ENCODE peak calls at places on chromosomes 13 and 19, in ten cellular contexts. One of them, this sample, is unnamed.

GRCh38 chr13:104577029-104577820 is 1511.0 kb upstream of the SLC10A2 start:
- DNase-seq in upper lobe of right lung: no peak
- DNase-seq in AG08396: no peak
- DNase-seq in cardiac muscle cell: peak; percentile 74
- DNase-seq in iPS DF 19.7: no peak
- DNase-seq in putamen: no peak
- DNase-seq in GM06990: no peak
- DNase-seq in activated gamma-delta T cell treated with anti-CD3 and anti-CD28 coated beads, Interleukin-2, amount 50 U/mL, for 16 hours: no peak
- DNase-seq in GM04504: no peak
- DNase-seq in neural crest cell: no peak
- DNase-seq in this sample: no peak

GRCh38 chr13:51778407-51778806 is 25.6 kb downstream of the DHRS12 start:
- DNase-seq in putamen: no peak
- DNase-seq in upper lobe of right lung: no peak
- DNase-seq in neural crest cell: no peak
- DNase-seq in GM04504: no peak
- DNase-seq in AG08396: no peak
- DNase-seq in cardiac muscle cell: no peak
- DNase-seq in iPS DF 19.7: no peak
- DNase-seq in activated gamma-delta T cell treated with anti-CD3 and anti-CD28 coated beads, Interleukin-2, amount 50 U/mL, for 16 hours: no peak
- DNase-seq in GM06990: no peak
- DNase-seq in this sample: no peak

GRCh38 chr19:4911786-4912672 is 2.7 kb downstream of the UHRF1 start:
- DNase-seq in neural crest cell: peak; percentile 54
- DNase-seq in GM06990: peak; percentile 52
- DNase-seq in AG08396: peak; percentile 97
- DNase-seq in putamen: peak; percentile 52
- DNase-seq in iPS DF 19.7: no peak
- DNase-seq in upper lobe of right lung: no peak
- DNase-seq in cardiac muscle cell: peak; percentile 99
- DNase-seq in activated gamma-delta T cell treated with anti-CD3 and anti-CD28 coated beads, Interleukin-2, amount 50 U/mL, for 16 hours: peak; percentile 53
- DNase-seq in GM04504: peak; percentile 99
- DNase-seq in this sample: peak; percentile 75

GRCh38 chr19:9883764-9884163 is 48.6 kb downstream of the PIN1 start:
- DNase-seq in putamen: no peak
- DNase-seq in cardiac muscle cell: no peak
- DNase-seq in activated gamma-delta T cell treated with anti-CD3 and anti-CD28 coated beads, Interleukin-2, amount 50 U/mL, for 16 hours: no peak
- DNase-seq in AG08396: no peak
- DNase-seq in iPS DF 19.7: no peak
- DNase-seq in GM06990: no peak
- DNase-seq in neural crest cell: no peak
- DNase-seq in upper lobe of right lung: no peak
- DNase-seq in GM04504: no peak
- DNase-seq in this sample: no peak

GRCh38 chr13:42836930-42837329 is 55.5 kb downstream of the FAM216B start:
- DNase-seq in cardiac muscle cell: peak; percentile 81
- DNase-seq in activated gamma-delta T cell treated with anti-CD3 and anti-CD28 coated beads, Interleukin-2, amount 50 U/mL, for 16 hours: no peak
- DNase-seq in putamen: no peak
- DNase-seq in iPS DF 19.7: no peak
- DNase-seq in upper lobe of right lung: no peak
- DNase-seq in neural crest cell: no peak
- DNase-seq in GM04504: peak; percentile 39
- DNase-seq in GM06990: no peak
- DNase-seq in AG08396: no peak
- DNase-seq in this sample: no peak

GRCh38 chr19:35378356-35378755 is 7.5 kb downstream of the GPR42 start:
- DNase-seq in GM06990: no peak
- DNase-seq in putamen: no peak
- DNase-seq in cardiac muscle cell: no peak
- DNase-seq in AG08396: no peak
- DNase-seq in iPS DF 19.7: no peak
- DNase-seq in activated gamma-delta T cell treated with anti-CD3 and anti-CD28 coated beads, Interleukin-2, amount 50 U/mL, for 16 hours: no peak
- DNase-seq in GM04504: no peak
- DNase-seq in upper lobe of right lung: peak; percentile 7
- DNase-seq in neural crest cell: no peak
- DNase-seq in this sample: no peak

GRCh38 chr19:7512400-7512851 is 3.5 kb upstream of the ZNF358 start:
- DNase-seq in GM04504: no peak
- DNase-seq in activated gamma-delta T cell treated with anti-CD3 and anti-CD28 coated beads, Interleukin-2, amount 50 U/mL, for 16 hours: no peak
- DNase-seq in cardiac muscle cell: no peak
- DNase-seq in neural crest cell: no peak
- DNase-seq in AG08396: no peak
- DNase-seq in GM06990: no peak
- DNase-seq in upper lobe of right lung: no peak
- DNase-seq in iPS DF 19.7: no peak
- DNase-seq in putamen: no peak
- DNase-seq in this sample: no peak

GRCh38 chr19:3606690-3607289 is at the start of gene TBXA2R:
- DNase-seq in GM04504: peak; percentile 40
- DNase-seq in GM06990: no peak
- DNase-seq in iPS DF 19.7: no peak
- DNase-seq in upper lobe of right lung: peak; percentile 83
- DNase-seq in putamen: peak; percentile 20
- DNase-seq in activated gamma-delta T cell treated with anti-CD3 and anti-CD28 coated beads, Interleukin-2, amount 50 U/mL, for 16 hours: peak; percentile 39
- DNase-seq in neural crest cell: no peak
- DNase-seq in cardiac muscle cell: peak; percentile 64
- DNase-seq in AG08396: peak; percentile 95
- DNase-seq in this sample: peak; percentile 27

GRCh38 chr19:1882089-1882785 is 3.1 kb downstream of the ABHD17A start:
- DNase-seq in iPS DF 19.7: no peak
- DNase-seq in cardiac muscle cell: no peak
- DNase-seq in GM04504: no peak
- DNase-seq in GM06990: no peak
- DNase-seq in putamen: peak; percentile 74
- DNase-seq in neural crest cell: no peak
- DNase-seq in AG08396: no peak
- DNase-seq in activated gamma-delta T cell treated with anti-CD3 and anti-CD28 coated beads, Interleukin-2, amount 50 U/mL, for 16 hours: peak; percentile 69
- DNase-seq in upper lobe of right lung: no peak
- DNase-seq in this sample: peak; percentile 79

GRCh38 chr13:59715591-59715990 is 448.1 kb downstream of the DIAPH3 start:
- DNase-seq in activated gamma-delta T cell treated with anti-CD3 and anti-CD28 coated beads, Interleukin-2, amount 50 U/mL, for 16 hours: no peak
- DNase-seq in GM04504: no peak
- DNase-seq in neural crest cell: no peak
- DNase-seq in putamen: no peak
- DNase-seq in cardiac muscle cell: no peak
- DNase-seq in GM06990: no peak
- DNase-seq in iPS DF 19.7: no peak
- DNase-seq in upper lobe of right lung: no peak
- DNase-seq in AG08396: no peak
- DNase-seq in this sample: no peak

GRCh38 chr13:100876044-100876403 is 201.4 kb upstream of the TMTC4 start:
- DNase-seq in activated gamma-delta T cell treated with anti-CD3 and anti-CD28 coated beads, Interleukin-2, amount 50 U/mL, for 16 hours: no peak
- DNase-seq in putamen: no peak
- DNase-seq in GM06990: no peak
- DNase-seq in neural crest cell: no peak
- DNase-seq in AG08396: no peak
- DNase-seq in upper lobe of right lung: no peak
- DNase-seq in iPS DF 19.7: no peak
- DNase-seq in cardiac muscle cell: no peak
- DNase-seq in GM04504: no peak
- DNase-seq in this sample: no peak

GRCh38 chr13:110187501-110188161 is 119.3 kb downstream of the COL4A1 start:
- DNase-seq in upper lobe of right lung: peak; percentile 17
- DNase-seq in putamen: no peak
- DNase-seq in iPS DF 19.7: no peak
- DNase-seq in activated gamma-delta T cell treated with anti-CD3 and anti-CD28 coated beads, Interleukin-2, amount 50 U/mL, for 16 hours: no peak
- DNase-seq in cardiac muscle cell: peak; percentile 96
- DNase-seq in neural crest cell: no peak
- DNase-seq in AG08396: peak; percentile 28
- DNase-seq in GM06990: no peak
- DNase-seq in GM04504: peak; percentile 24
- DNase-seq in this sample: no peak

GRCh38 chr19:38704488-38705026 is 39.7 kb downstream of the CAPN12 start:
- DNase-seq in iPS DF 19.7: no peak
- DNase-seq in GM06990: no peak
- DNase-seq in AG08396: no peak
- DNase-seq in GM04504: no peak
- DNase-seq in activated gamma-delta T cell treated with anti-CD3 and anti-CD28 coated beads, Interleukin-2, amount 50 U/mL, for 16 hours: no peak
- DNase-seq in upper lobe of right lung: no peak
- DNase-seq in putamen: no peak
- DNase-seq in neural crest cell: no peak
- DNase-seq in cardiac muscle cell: no peak
- DNase-seq in this sample: no peak

GRCh38 chr13:36456577-36456976 is 24.3 kb downstream of the CCNA1 start:
- DNase-seq in GM06990: no peak
- DNase-seq in upper lobe of right lung: no peak
- DNase-seq in AG08396: no peak
- DNase-seq in putamen: no peak
- DNase-seq in neural crest cell: no peak
- DNase-seq in iPS DF 19.7: no peak
- DNase-seq in GM04504: no peak
- DNase-seq in cardiac muscle cell: no peak
- DNase-seq in activated gamma-delta T cell treated with anti-CD3 and anti-CD28 coated beads, Interleukin-2, amount 50 U/mL, for 16 hours: no peak
- DNase-seq in this sample: no peak

GRCh38 chr13:78978381-78978998 is 319.5 kb upstream of the OBI1 start:
- DNase-seq in upper lobe of right lung: no peak
- DNase-seq in GM04504: peak; percentile 9
- DNase-seq in putamen: peak; percentile 45
- DNase-seq in AG08396: peak; percentile 36
- DNase-seq in neural crest cell: peak; percentile 60
- DNase-seq in activated gamma-delta T cell treated with anti-CD3 and anti-CD28 coated beads, Interleukin-2, amount 50 U/mL, for 16 hours: peak; percentile 9
- DNase-seq in GM06990: no peak
- DNase-seq in iPS DF 19.7: peak; percentile 0
- DNase-seq in cardiac muscle cell: peak; percentile 77
- DNase-seq in this sample: peak; percentile 66

GRCh38 chr13:76799696-76800095 is 86.5 kb downstream of the KCTD12 start:
- DNase-seq in neural crest cell: no peak
- DNase-seq in activated gamma-delta T cell treated with anti-CD3 and anti-CD28 coated beads, Interleukin-2, amount 50 U/mL, for 16 hours: no peak
- DNase-seq in upper lobe of right lung: no peak
- DNase-seq in cardiac muscle cell: peak; percentile 39
- DNase-seq in GM06990: peak; percentile 13
- DNase-seq in GM04504: no peak
- DNase-seq in putamen: no peak
- DNase-seq in iPS DF 19.7: no peak
- DNase-seq in AG08396: no peak
- DNase-seq in this sample: no peak

GRCh38 chr13:86729206-86729605 is 930.0 kb upstream of the SLITRK6 start:
- DNase-seq in iPS DF 19.7: no peak
- DNase-seq in putamen: no peak
- DNase-seq in upper lobe of right lung: no peak
- DNase-seq in GM06990: no peak
- DNase-seq in cardiac muscle cell: no peak
- DNase-seq in AG08396: no peak
- DNase-seq in neural crest cell: no peak
- DNase-seq in activated gamma-delta T cell treated with anti-CD3 and anti-CD28 coated beads, Interleukin-2, amount 50 U/mL, for 16 hours: no peak
- DNase-seq in GM04504: no peak
- DNase-seq in this sample: no peak

GRCh38 chr13:113936566-113936965 is 37.3 kb downstream of the C13orf46 start:
- DNase-seq in cardiac muscle cell: no peak
- DNase-seq in GM06990: no peak
- DNase-seq in AG08396: no peak
- DNase-seq in iPS DF 19.7: no peak
- DNase-seq in upper lobe of right lung: peak; percentile 32
- DNase-seq in neural crest cell: no peak
- DNase-seq in putamen: no peak
- DNase-seq in activated gamma-delta T cell treated with anti-CD3 and anti-CD28 coated beads, Interleukin-2, amount 50 U/mL, for 16 hours: no peak
- DNase-seq in GM04504: no peak
- DNase-seq in this sample: no peak

GRCh38 chr19:20107301-20107700 is 29.5 kb downstream of the ZNF90 start:
- DNase-seq in neural crest cell: no peak
- DNase-seq in GM04504: no peak
- DNase-seq in putamen: no peak
- DNase-seq in cardiac muscle cell: no peak
- DNase-seq in iPS DF 19.7: no peak
- DNase-seq in activated gamma-delta T cell treated with anti-CD3 and anti-CD28 coated beads, Interleukin-2, amount 50 U/mL, for 16 hours: no peak
- DNase-seq in upper lobe of right lung: no peak
- DNase-seq in AG08396: no peak
- DNase-seq in GM06990: no peak
- DNase-seq in this sample: no peak